ENCODE peak calls at places on chromosome 10, in eight cellular contexts. W is AG09309; C is retina; F is NCI-H774; S is astrocyte of the cerebellum; Z is activated CD8-positive, alpha-beta T cell treated with anti-CD3 and anti-CD28 coated beads for 36 hours; X is PC-9; M is iris pigment epithelial cell. L is an unnamed sample.

GRCh38 chr10:1638889-1639418 is 98.4 kb downstream of the ADARB2 start:
- DNase-seq in S (peak; percentile 4), C (no peak), X (no peak), Z (no peak), W (no peak), M (no peak), F (peak; percentile 68), L (no peak)

GRCh38 chr10:90885176-90885575 is 13.4 kb downstream of the RPP30 start:
- DNase-seq in W (peak; percentile 67), C (no peak), S (peak; percentile 35), F (no peak), M (peak; percentile 86), X (no peak), Z (no peak), L (no peak)

GRCh38 chr10:2949948-2950354 is 117.4 kb upstream of the PFKP start:
- DNase-seq in W (peak; percentile 64), X (no peak), C (no peak), Z (peak; percentile 57), F (no peak), M (no peak), S (peak; percentile 15), L (no peak)

GRCh38 chr10:133422821-133423771 is 1.3 kb downstream of the SPRN start:
- DNase-seq in W (no peak), C (peak; percentile 38), M (no peak), S (no peak), Z (no peak), X (no peak), F (no peak), L (no peak)

GRCh38 chr10:100038561-100039071 is 28.9 kb upstream of the DNMBP start:
- DNase-seq in Z (no peak), M (no peak), X (no peak), F (no peak), W (no peak), S (no peak), C (no peak), L (no peak)

GRCh38 chr10:132540456-132540855 is 2.9 kb downstream of the INPP5A start:
- DNase-seq in M (peak; percentile 41), Z (no peak), C (no peak), W (no peak), X (no peak), S (no peak), F (no peak), L (peak; percentile 51)

GRCh38 chr10:18378766-18379165 is 238.5 kb downstream of the CACNB2 start:
- DNase-seq in W (no peak), M (no peak), S (no peak), C (no peak), F (no peak), Z (no peak), X (no peak), L (no peak)

GRCh38 chr10:34121974-34122282 is 693.2 kb downstream of the PARD3 start:
- DNase-seq in C (no peak), Z (peak; percentile 33), W (no peak), M (peak; percentile 80), S (peak; percentile 53), X (no peak), F (no peak), L (no peak)

GRCh38 chr10:110410329-110411046 is 87.2 kb upstream of the DUSP5 start:
- DNase-seq in M (peak; percentile 99), C (no peak), W (peak; percentile 97), S (peak; percentile 71), F (no peak), Z (no peak), X (peak; percentile 89), L (no peak)

GRCh38 chr10:130207205-130207604 is 71.0 kb downstream of the GLRX3 start:
- DNase-seq in C (no peak), F (no peak), Z (no peak), X (no peak), M (no peak), S (no peak), W (no peak), L (no peak)

GRCh38 chr10:132607961-132608495 is 70.4 kb downstream of the INPP5A start:
- DNase-seq in S (no peak), W (no peak), C (no peak), X (no peak), F (no peak), M (no peak), Z (no peak), L (no peak)

GRCh38 chr10:73439605-73440298 is 6.4 kb upstream of the MSS51 start:
- DNase-seq in M (peak; percentile 85), C (no peak), S (no peak), X (no peak), Z (peak; percentile 38), F (no peak), W (peak; percentile 38), L (no peak)

GRCh38 chr10:110556993-110557601 is 10.4 kb upstream of the SMC3 start:
- DNase-seq in S (no peak), Z (peak; percentile 89), F (no peak), W (no peak), M (peak; percentile 62), C (no peak), X (no peak), L (peak; percentile 77)

GRCh38 chr10:44862917-44863316 is 48.2 kb upstream of the TMEM72 start:
- DNase-seq in M (no peak), F (no peak), X (no peak), S (no peak), Z (no peak), C (no peak), W (no peak), L (no peak)

GRCh38 chr10:121526801-121527221 is 71.4 kb downstream of the FGFR2 start:
- DNase-seq in M (no peak), C (no peak), S (no peak), Z (no peak), W (no peak), F (no peak), X (no peak), L (peak; percentile 32)

GRCh38 chr10:77872151-77872946 is 54.2 kb downstream of the DLG5 start:
- DNase-seq in X (no peak), S (peak; percentile 70), M (no peak), Z (no peak), C (peak; percentile 26), F (no peak), W (no peak), L (peak; percentile 19)

GRCh38 chr10:132141526-132142395 is 45.0 kb upstream of the DPYSL4 start:
- DNase-seq in W (no peak), S (no peak), X (no peak), C (no peak), Z (no peak), F (no peak), M (no peak), L (no peak)

GRCh38 chr10:63005246-63005645 is 127.9 kb upstream of the NRBF2 start:
- DNase-seq in X (no peak), C (no peak), S (peak; percentile 83), W (peak; percentile 23), F (no peak), Z (no peak), M (peak; percentile 44), L (peak; percentile 19)

GRCh38 chr10:83896219-83896618 is 243.1 kb upstream of the GHITM start:
- DNase-seq in F (no peak), Z (no peak), M (no peak), C (no peak), S (no peak), X (no peak), W (no peak), L (no peak)

GRCh38 chr10:72277340-72277995 is 3.7 kb downstream of the DDIT4 start:
- DNase-seq in M (peak; percentile 53), S (no peak), Z (no peak), C (no peak), W (no peak), F (no peak), X (no peak), L (no peak)

GRCh38 chr10:21587391-21587790 is 53.4 kb downstream of the MLLT10 start:
- DNase-seq in F (no peak), X (no peak), M (no peak), W (no peak), S (no peak), C (no peak), Z (no peak), L (no peak)

GRCh38 chr10:1736180-1736971 is 949 bp downstream of the ADARB2 start:
- DNase-seq in Z (no peak), M (no peak), F (no peak), C (peak; percentile 73), W (no peak), X (no peak), S (no peak), L (no peak)

L was measured in NB4.